ENCODE peak calls at places on chromosomes 3 and 15, in ten cellular contexts. G is BJ; R is activated CD4-positive, CD25-positive, alpha-beta regulatory T cell treated with anti-CD3 and anti-CD28 coated beads, Interleukin-2, amount 50 U/mL, for 72 hours; H is AG08395; B is ACHN; Y is Daoy; J is substantia nigra; S is activated CD4-positive, alpha-beta T cell treated with anti-CD3 and anti-CD28 coated beads for 48 hours; C is coronary artery; W is NCI-H345. Z is an unnamed sample.

GRCh38 chr3:24523195-24523594 is 28.5 kb upstream of the THRB start:
- DNase-seq in G (no peak), R (no peak), H (no peak), B (no peak), Y (no peak), J (no peak), S (no peak), C (no peak), W (no peak), Z (no peak)

GRCh38 chr15:85543741-85544155 is 163.3 kb downstream of the AKAP13 start:
- DNase-seq in G (no peak), R (no peak), H (no peak), B (no peak), Y (no peak), J (no peak), S (peak; percentile 42), C (no peak), W (no peak), Z (peak; percentile 8)

GRCh38 chr3:51706021-51706485 is 815 bp upstream of the GRM2 start:
- DNase-seq in G (no peak), R (no peak), H (no peak), B (no peak), Y (no peak), J (no peak), S (no peak), C (peak; percentile 9), W (no peak), Z (no peak)

GRCh38 chr15:57112178-57112577 is 193.7 kb downstream of the TCF12 start:
- DNase-seq in G (no peak), R (no peak), H (no peak), B (no peak), Y (no peak), J (no peak), S (no peak), C (no peak), W (no peak), Z (no peak)

GRCh38 chr3:161559177-161559998 is 62.8 kb downstream of the OTOL1 start:
- DNase-seq in G (no peak), R (no peak), H (peak; percentile 13), B (peak; percentile 39), Y (peak; percentile 32), J (no peak), S (peak; percentile 9), C (no peak), W (peak; percentile 60), Z (no peak)

GRCh38 chr3:155701882-155702465 is 42.9 kb downstream of the PLCH1 start:
- DNase-seq in G (peak; percentile 12), R (no peak), H (peak; percentile 62), B (peak; percentile 69), Y (peak; percentile 6), J (no peak), S (no peak), C (no peak), W (peak; percentile 54), Z (no peak)

GRCh38 chr3:94735354-94735753 is 672.5 kb downstream of the NSUN3 start:
- DNase-seq in G (no peak), R (no peak), H (no peak), B (no peak), Y (no peak), J (no peak), S (no peak), C (no peak), W (no peak), Z (no peak)

GRCh38 chr3:30604566-30604965 is 1.8 kb upstream of the TGFBR2 start:
- DNase-seq in G (no peak), R (no peak), H (no peak), B (no peak), Y (no peak), J (no peak), S (no peak), C (no peak), W (no peak), Z (no peak)

GRCh38 chr15:94206463-94207167 is 24.7 kb upstream of the MCTP2 start:
- DNase-seq in G (peak; percentile 73), R (no peak), H (peak; percentile 74), B (no peak), Y (peak; percentile 87), J (no peak), S (peak; percentile 54), C (no peak), W (no peak), Z (no peak)

GRCh38 chr15:71752604-71753289 is 57.6 kb upstream of the NR2E3 start:
- DNase-seq in G (peak; percentile 92), R (no peak), H (peak; percentile 90), B (peak; percentile 98), Y (peak; percentile 94), J (no peak), S (peak; percentile 17), C (no peak), W (no peak), Z (peak; percentile 47)

GRCh38 chr3:64848822-64849221 is 161.0 kb upstream of the ADAMTS9 start:
- DNase-seq in G (no peak), R (no peak), H (peak; percentile 21), B (no peak), Y (no peak), J (no peak), S (no peak), C (no peak), W (no peak), Z (no peak)

GRCh38 chr3:188241072-188241471 is 87.1 kb downstream of the LPP start:
- DNase-seq in G (no peak), R (no peak), H (no peak), B (no peak), Y (no peak), J (no peak), S (no peak), C (no peak), W (no peak), Z (peak; percentile 15)

GRCh38 chr15:36831125-36831914 is 251.9 kb downstream of the CDIN1 start:
- DNase-seq in G (peak; percentile 62), R (no peak), H (peak; percentile 66), B (no peak), Y (peak; percentile 10), J (no peak), S (no peak), C (no peak), W (no peak), Z (no peak)

GRCh38 chr3:133966954-133967353 is 62.8 kb downstream of the SLCO2A1 start:
- DNase-seq in G (no peak), R (no peak), H (no peak), B (no peak), Y (no peak), J (no peak), S (no peak), C (no peak), W (no peak), Z (no peak)

GRCh38 chr3:50600141-50600753 is 11.3 kb downstream of the CISH start:
- DNase-seq in G (no peak), R (no peak), H (no peak), B (no peak), Y (no peak), J (no peak), S (no peak), C (no peak), W (no peak), Z (no peak)

GRCh38 chr3:127800508-127800907 is 21.8 kb downstream of the MGLL start:
- DNase-seq in G (no peak), R (no peak), H (no peak), B (no peak), Y (peak; percentile 75), J (no peak), S (no peak), C (no peak), W (no peak), Z (no peak)

GRCh38 chr3:27939510-27939909 is 217.4 kb upstream of the EOMES start:
- DNase-seq in G (no peak), R (no peak), H (no peak), B (no peak), Y (no peak), J (no peak), S (no peak), C (no peak), W (no peak), Z (no peak)

GRCh38 chr15:85793641-85794597 is 806 bp downstream of the KLHL25 start:
- DNase-seq in G (no peak), R (peak; percentile 54), H (peak; percentile 39), B (peak; percentile 14), Y (peak; percentile 13), J (peak; percentile 29), S (peak; percentile 57), C (no peak), W (peak; percentile 24), Z (peak; percentile 50)

GRCh38 chr3:4588410-4588809 is 95.3 kb downstream of the ITPR1 start:
- DNase-seq in G (no peak), R (no peak), H (peak; percentile 73), B (peak; percentile 68), Y (peak; percentile 57), J (no peak), S (peak; percentile 9), C (no peak), W (no peak), Z (no peak)

GRCh38 chr3:73060302-73060723 is 1.1 kb upstream of the EBLN2 start:
- DNase-seq in G (peak; percentile 54), R (no peak), H (peak; percentile 20), B (no peak), Y (no peak), J (no peak), S (no peak), C (no peak), W (no peak), Z (peak; percentile 28)

GRCh38 chr15:71153823-71154524 is 38.7 kb downstream of the THSD4 start:
- DNase-seq in G (no peak), R (no peak), H (no peak), B (no peak), Y (no peak), J (no peak), S (no peak), C (no peak), W (no peak), Z (no peak)

GRCh38 chr3:77139665-77140064 is 99.8 kb downstream of the ROBO2 start:
- DNase-seq in G (no peak), R (no peak), H (no peak), B (no peak), Y (no peak), J (no peak), S (no peak), C (no peak), W (no peak), Z (peak; percentile 41)

GRCh38 chr3:143786229-143787199 is 61.8 kb downstream of the SLC9A9 start:
- DNase-seq in G (no peak), R (no peak), H (peak; percentile 31), B (no peak), Y (no peak), J (peak; percentile 13), S (no peak), C (no peak), W (no peak), Z (no peak)

GRCh38 chr3:42394579-42395288 is 15.7 kb downstream of the LYZL4 start:
- DNase-seq in G (no peak), R (no peak), H (no peak), B (no peak), Y (no peak), J (no peak), S (no peak), C (peak; percentile 52), W (peak; percentile 76), Z (no peak)

GRCh38 chr15:87082576-87082975 is 1002.9 kb downstream of the AGBL1 start:
- DNase-seq in G (no peak), R (no peak), H (no peak), B (no peak), Y (no peak), J (no peak), S (no peak), C (no peak), W (no peak), Z (no peak)

GRCh38 chr3:128784228-128784627 is 58.2 kb downstream of the RAB7A start:
- DNase-seq in G (no peak), R (no peak), H (no peak), B (peak; percentile 72), Y (peak; percentile 17), J (peak; percentile 57), S (peak; percentile 78), C (no peak), W (no peak), Z (peak; percentile 64)

GRCh38 chr15:39230205-39230916 is 350.5 kb upstream of the THBS1 start:
- DNase-seq in G (no peak), R (no peak), H (no peak), B (no peak), Y (no peak), J (no peak), S (no peak), C (no peak), W (peak; percentile 21), Z (peak; percentile 85)

Z was measured in BE2C.